ENCODE peak calls at places on chromosomes 13 and 19, in five cellular contexts. T, Y, H, R and O are unnamed samples.

GRCh38 chr13:77800219-77800618 is 102.7 kb downstream of the SLAIN1 start:
- DNase-seq in Y (no peak), T (no peak), R (no peak), H (no peak), O (no peak)

GRCh38 chr13:94233831-94234230 is 245.7 kb downstream of the DCT start:
- DNase-seq in H (no peak), T (no peak), Y (no peak), R (no peak), O (no peak)

GRCh38 chr19:42343344-42344110 is 18.1 kb downstream of the MEGF8 start:
- DNase-seq in Y (no peak), T (no peak), R (no peak), H (no peak), O (no peak)

GRCh38 chr13:114073881-114074551 is 58.4 kb downstream of the RASA3 start:
- DNase-seq in Y (peak), H (no peak), R (no peak), T (no peak), O (no peak)

GRCh38 chr13:27919299-27919933 is 384 bp upstream of the PDX1 start:
- DNase-seq in R (no peak), H (no peak), T (no peak), Y (no peak), O (peak)

GRCh38 chr13:69101841-69102240 is 1005.8 kb upstream of the ATXN8OS start:
- DNase-seq in T (no peak), R (no peak), H (no peak), Y (no peak), O (no peak)

GRCh38 chr13:80618777-80619176 is 277.9 kb upstream of the SPRY2 start:
- DNase-seq in H (no peak), T (no peak), R (no peak), Y (no peak), O (no peak)

GRCh38 chr19:13022859-13023636 is 27.8 kb downstream of the NFIX start:
- DNase-seq in Y (peak), R (peak), H (peak), T (peak), O (peak)

GRCh38 chr19:13847033-13847899 is 29.7 kb upstream of the NANOS3 start:
- DNase-seq in H (peak), R (no peak), T (no peak), Y (peak), O (peak)

GRCh38 chr19:12913871-12914690 is 5.0 kb downstream of the SYCE2 start:
- DNase-seq in T (no peak), R (no peak), Y (peak), H (no peak), O (no peak)

GRCh38 chr13:46595136-46595917 is 42.4 kb downstream of the LRCH1 start:
- DNase-seq in H (no peak), R (peak), T (no peak), Y (no peak), O (no peak)

GRCh38 chr19:34265221-34265650 is 10.9 kb downstream of the GARRE1 start:
- DNase-seq in Y (no peak), T (no peak), R (no peak), H (peak), O (no peak)

GRCh38 chr19:10290876-10291553 is 1.3 kb downstream of the ICAM5 start:
- DNase-seq in Y (no peak), R (no peak), H (peak), T (no peak), O (no peak)

DNA sequence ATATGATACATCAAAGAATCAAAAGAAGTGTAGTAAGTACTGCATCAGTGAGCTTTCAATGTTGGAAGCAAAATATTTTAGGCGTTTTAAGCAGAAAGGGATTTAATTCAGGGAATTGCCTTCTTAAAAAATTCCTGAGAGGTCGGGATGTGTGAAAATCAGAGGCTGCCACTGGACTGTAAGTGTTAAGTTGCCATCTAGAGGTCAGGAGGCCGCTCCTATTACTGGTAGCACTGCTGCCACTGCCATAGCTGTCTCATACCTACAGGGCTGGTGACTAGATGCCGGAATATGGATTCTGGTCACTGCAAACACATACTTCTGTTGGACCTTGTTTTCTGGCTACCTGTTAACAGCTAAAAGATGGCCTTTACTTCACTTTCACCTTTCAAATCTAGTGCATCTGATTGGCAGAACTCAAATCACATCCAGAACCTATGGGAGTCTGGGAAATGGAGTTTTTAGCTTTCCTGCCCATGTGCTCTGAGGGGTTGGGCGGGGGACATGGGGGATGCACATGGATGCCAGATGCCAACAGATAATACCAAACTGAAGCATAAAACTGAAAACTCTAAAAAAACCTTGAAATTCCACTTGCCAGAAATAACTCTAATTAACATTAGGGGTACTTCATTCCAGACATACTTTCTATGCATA is 29.8 kb downstream of the DGKH start:
- DNase-seq in H (no peak), Y (no peak), T (no peak), R (peak), O (no peak)
- TF ChIP-seq CTCF in H (peak), Y (no peak), T (no peak), R (no peak), O (no peak)

DNA sequence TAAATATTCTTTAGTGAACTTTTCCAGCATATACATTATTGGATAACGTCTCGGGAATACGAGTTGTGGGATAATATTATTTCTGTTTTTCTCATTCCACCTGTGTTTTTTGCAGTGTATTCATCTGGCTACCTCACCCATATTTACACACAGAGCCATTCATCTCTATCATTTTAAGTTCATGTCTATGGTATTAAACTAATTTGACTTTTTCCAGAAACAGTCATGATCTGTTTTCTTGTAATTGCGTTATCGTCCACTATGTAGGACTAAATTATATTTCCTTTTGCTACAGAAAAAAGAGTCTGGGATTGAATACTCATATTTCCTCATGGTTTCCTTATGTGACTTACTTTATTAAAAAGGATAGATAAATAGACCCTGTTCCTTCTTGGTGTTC is 2.7 kb downstream of the ATP11A start:
- DNase-seq in T (no peak), Y (no peak), R (no peak), H (no peak), O (no peak)
- H3K4me3 ChIP-seq in T (no peak), Y (no peak), R (no peak), H (peak), O (no peak)

GRCh38 chr13:41649659-41650058 is 192.3 kb downstream of the RGCC start:
- DNase-seq in R (no peak), H (no peak), T (no peak), Y (no peak), O (peak)
- TF ChIP-seq CTCF in R (peak), H (peak), T (peak), Y (no peak), O (peak)

GRCh38 chr19:17686592-17687042 is 1.5 kb downstream of the UNC13A start:
- DNase-seq in R (no peak), T (no peak), Y (no peak), H (peak), O (peak)

GRCh38 chr19:17686027-17686511 is 2.1 kb downstream of the UNC13A start:
- DNase-seq in Y (no peak), R (no peak), T (no peak), H (no peak), O (peak)

GRCh38 chr19:17687141-17687856 is 855 bp downstream of the UNC13A start:
- DNase-seq in T (no peak), Y (no peak), R (no peak), H (no peak), O (no peak)

GRCh38 chr19:17688853-17689595 is 870 bp upstream of the UNC13A start:
- DNase-seq in Y (no peak), T (no peak), R (no peak), H (no peak), O (no peak)

GRCh38 chr19:17687857-17688784 is at the start of gene UNC13A:
- DNase-seq in Y (no peak), T (no peak), R (no peak), H (peak), O (peak)
- H3K4me3 ChIP-seq in Y (no peak), T (no peak), R (no peak), H (peak), O (peak)

DNA sequence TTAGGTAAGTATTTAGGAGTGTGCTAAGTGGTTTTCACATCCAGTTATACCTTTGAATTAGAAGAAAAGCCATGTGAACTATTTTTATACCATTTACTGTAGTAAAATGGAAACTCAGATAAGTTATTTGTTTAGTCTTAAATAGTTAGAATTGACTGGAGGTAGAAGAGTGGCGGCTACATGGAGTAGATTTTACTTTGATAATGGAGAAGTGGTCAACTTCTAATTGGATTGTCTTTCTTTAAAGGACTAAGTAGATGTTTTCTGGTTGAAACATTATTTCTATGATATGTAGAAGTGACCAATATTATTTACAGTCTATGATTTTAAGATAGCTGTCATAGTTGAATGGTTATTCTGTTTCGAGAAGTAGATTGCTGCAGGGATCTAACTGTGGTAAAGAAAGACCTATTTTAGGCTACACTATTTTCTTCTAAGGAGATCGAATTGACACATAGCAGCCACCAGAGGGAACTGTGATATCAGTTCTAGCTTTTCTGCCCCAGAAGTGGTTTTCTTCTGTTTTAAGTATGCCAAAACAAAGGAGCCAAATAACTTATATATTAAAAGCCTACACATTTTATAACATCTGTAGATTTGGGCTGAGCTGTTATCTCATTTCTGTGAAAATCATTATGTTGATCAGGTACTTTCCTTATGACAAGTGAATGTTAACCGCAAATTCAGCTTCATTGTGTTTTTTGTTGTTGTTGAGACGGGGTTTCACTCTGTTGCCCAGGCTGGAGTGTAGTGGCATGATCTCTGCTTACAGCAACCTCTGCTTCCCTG is 26.1 kb downstream of the ZMYM2 start:
- DNase-seq in R (peak), T (no peak), Y (no peak), H (no peak), O (peak)
- TF ChIP-seq CTCF in R (peak), T (peak), Y (peak), H (peak), O (peak)

DNA sequence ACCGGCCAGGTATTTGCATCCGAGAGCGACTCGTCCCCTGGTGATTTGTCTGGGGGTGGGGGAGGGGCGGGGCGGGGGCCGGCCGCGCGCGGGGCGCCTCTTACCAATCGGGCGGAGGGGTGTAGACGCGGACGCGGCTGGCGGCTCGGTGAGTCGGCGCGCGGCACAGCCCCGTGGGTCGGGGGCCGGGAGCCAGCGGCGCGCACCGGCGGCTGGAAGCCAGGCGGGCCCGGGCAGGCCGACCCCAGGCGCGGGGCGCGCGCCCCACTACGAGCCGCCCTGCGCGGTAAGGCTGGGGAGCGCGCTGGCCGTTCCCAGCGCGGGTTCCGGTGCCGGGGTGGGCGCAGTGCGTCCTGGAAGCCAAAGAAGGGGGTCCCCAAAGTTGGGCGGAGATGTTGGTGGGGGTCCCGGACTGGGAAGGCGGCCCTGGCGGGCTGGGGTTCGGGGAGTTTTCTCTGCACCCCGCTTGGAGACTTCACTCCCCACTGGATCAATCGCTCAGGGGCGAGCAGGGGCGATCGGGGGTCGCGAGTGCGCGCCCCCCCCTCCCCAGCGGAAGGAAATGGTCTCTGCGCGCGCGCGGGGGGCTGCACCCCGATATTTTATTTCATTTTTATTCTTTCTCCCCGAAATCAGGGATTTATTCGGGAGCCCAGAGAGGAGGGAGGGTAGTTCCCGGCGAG is at the start of gene ARID3A:
- DNase-seq in Y (peak), T (no peak), R (no peak), H (peak), O (no peak)
- H3K4me3 ChIP-seq in Y (peak), T (peak), R (peak), H (peak), O (peak)

DNA sequence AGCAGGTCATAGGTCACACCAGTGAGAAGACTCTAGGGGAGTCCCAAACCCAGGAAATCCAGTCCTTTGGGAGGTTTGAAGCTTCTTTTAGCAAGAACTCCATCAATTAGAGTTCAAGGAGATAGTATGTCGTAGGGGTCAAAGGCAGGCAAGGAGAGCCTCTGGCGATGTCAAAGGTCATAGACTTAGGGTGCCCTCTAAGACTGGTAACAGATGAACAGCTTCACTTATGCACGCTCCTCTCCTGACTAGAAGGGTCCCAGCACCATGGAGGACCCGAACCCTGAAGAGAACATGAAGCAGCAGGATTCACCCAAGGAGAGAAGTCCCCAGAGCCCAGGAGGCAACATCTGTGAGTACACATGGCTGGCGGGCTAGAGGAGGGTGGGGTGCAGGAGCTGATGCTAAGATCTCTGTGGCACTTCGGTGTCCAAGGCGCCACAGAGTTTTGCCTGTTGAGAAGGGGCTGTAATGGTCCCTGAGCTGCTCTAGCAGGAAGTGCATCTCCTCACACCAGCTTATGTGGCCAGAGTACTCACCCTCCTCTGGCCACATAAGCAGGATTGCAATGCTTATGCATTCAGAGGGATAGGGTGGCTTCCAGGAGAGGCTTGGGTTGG is 557 bp downstream of the ZNF576 start:
- DNase-seq in H (no peak), T (no peak), R (no peak), Y (no peak), O (no peak)
- TF ChIP-seq CTCF in H (no peak), T (no peak), R (no peak), Y (no peak), O (no peak)

GRCh38 chr19:29893606-29894284 is 48.3 kb upstream of the URI1 start:
- DNase-seq in H (no peak), R (no peak), T (no peak), Y (peak), O (no peak)
- H3K4me3 ChIP-seq in H (no peak), R (no peak), T (no peak), Y (no peak), O (no peak)

DNA sequence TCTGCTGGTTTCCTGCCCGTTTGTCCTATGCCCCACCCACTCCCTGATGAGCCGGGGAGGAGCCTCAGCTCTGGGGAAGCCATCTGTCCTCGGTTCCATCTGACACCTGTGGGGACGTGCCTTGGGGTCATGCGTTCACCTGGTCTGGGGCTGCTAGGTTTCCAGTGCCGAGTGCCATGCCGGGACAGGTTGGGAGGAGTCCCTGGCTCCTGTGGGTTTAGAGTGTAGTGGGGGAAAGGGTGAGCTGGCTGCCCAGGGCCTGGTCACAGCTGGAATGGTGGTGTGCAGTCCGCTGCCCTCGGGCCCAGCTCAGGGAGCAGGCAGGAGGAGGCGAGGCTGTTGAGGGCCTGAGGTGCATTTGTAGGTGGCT is 2.5 kb downstream of the KDM4B start:
- DNase-seq in H (no peak), T (no peak), Y (peak), R (no peak), O (peak)
- TF ChIP-seq CTCF in H (no peak), T (no peak), Y (no peak), R (no peak), O (no peak)

GRCh38 chr19:24003537-24003936 is 83.5 kb upstream of the ZNF254 start:
- DNase-seq in H (no peak), Y (no peak), R (no peak), T (no peak), O (no peak)
- H3K4me3 ChIP-seq in H (no peak), Y (no peak), R (no peak), T (no peak), O (no peak)